ENCODE peak calls at places on chromosomes 6 and 20, in ten cellular contexts. H is fibroblast of lung, M is mesenchymal stem cell, Q is HCT116, Z is MM.1S, N is neural progenitor cell, J is GM23248, G is endodermal cell, F is PC-3, U is mesendoderm. T is an unnamed sample.

GRCh38 chr20:20498081-20498861 is 130.4 kb downstream of the INSM1 start:
- DNase-seq in H (peak; percentile 63), M (peak; percentile 65), Q (no peak), Z (no peak), N (peak; percentile 60), J (peak; percentile 43), G (no peak), F (peak; percentile 25), U (peak; percentile 21), T (peak; percentile 55)

GRCh38 chr20:7980332-7981046 is 39.1 kb downstream of the TMX4 start:
- DNase-seq in H (peak; percentile 34), M (peak; percentile 52), Q (peak; percentile 23), Z (peak; percentile 41), N (peak; percentile 52), J (peak; percentile 35), G (peak; percentile 53), F (peak; percentile 62), U (peak; percentile 51), T (peak; percentile 29)

GRCh38 chr20:37385176-37385575 is 39.2 kb downstream of the SRC start:
- DNase-seq in H (no peak), M (no peak), Q (no peak), Z (no peak), N (no peak), J (no peak), G (peak; percentile 35), F (no peak), U (no peak), T (no peak)

GRCh38 chr6:99819853-99820252 is 174.2 kb downstream of the MCHR2 start:
- DNase-seq in H (no peak), M (no peak), Q (no peak), Z (no peak), N (no peak), J (no peak), G (no peak), F (no peak), U (no peak), T (no peak)

GRCh38 chr6:1200706-1201105 is 111.2 kb upstream of the FOXQ1 start:
- DNase-seq in H (no peak), M (peak; percentile 29), Q (peak; percentile 64), Z (no peak), N (no peak), J (peak; percentile 9), G (no peak), F (no peak), U (peak; percentile 18), T (no peak)

GRCh38 chr6:131970460-131970859 is 19.3 kb upstream of the CCN2 start:
- DNase-seq in H (no peak), M (no peak), Q (no peak), Z (no peak), N (no peak), J (no peak), G (no peak), F (no peak), U (no peak), T (no peak)

GRCh38 chr6:167689278-167689677 is 137.4 kb upstream of the AFDN start:
- DNase-seq in H (no peak), M (no peak), Q (no peak), Z (no peak), N (no peak), J (no peak), G (no peak), F (no peak), U (no peak), T (no peak)

GRCh38 chr6:105164418-105164817 is 15.4 kb downstream of the POPDC3 start:
- DNase-seq in H (peak; percentile 29), M (peak; percentile 80), Q (no peak), Z (no peak), N (no peak), J (peak; percentile 68), G (no peak), F (peak; percentile 54), U (no peak), T (peak; percentile 27)

GRCh38 chr20:43963872-43964791 is 49.5 kb downstream of the TOX2 start:
- DNase-seq in H (peak; percentile 44), M (peak; percentile 88), Q (no peak), Z (peak; percentile 68), N (no peak), J (peak; percentile 66), G (peak; percentile 32), F (peak; percentile 56), U (no peak), T (peak; percentile 22)

GRCh38 chr6:13696226-13696625 is 15.4 kb downstream of the RANBP9 start:
- DNase-seq in H (peak; percentile 89), M (peak; percentile 40), Q (no peak), Z (no peak), N (no peak), J (peak; percentile 91), G (no peak), F (peak; percentile 35), U (no peak), T (peak; percentile 87)

GRCh38 chr6:170096803-170097504 is 193.9 kb downstream of the DLL1 start:
- DNase-seq in H (no peak), M (no peak), Q (no peak), Z (no peak), N (no peak), J (no peak), G (peak; percentile 40), F (no peak), U (no peak), T (no peak)

GRCh38 chr6:56938634-56939294 is 16.1 kb upstream of the BEND6 start:
- DNase-seq in H (peak; percentile 100), M (peak; percentile 76), Q (peak; percentile 100), Z (no peak), N (no peak), J (peak; percentile 100), G (no peak), F (peak; percentile 99), U (peak; percentile 36), T (peak; percentile 100)

GRCh38 chr20:62186096-62186426 is 3.2 kb downstream of the MTG2 start:
- DNase-seq in H (no peak), M (no peak), Q (no peak), Z (no peak), N (no peak), J (no peak), G (no peak), F (no peak), U (no peak), T (no peak)

GRCh38 chr6:135196739-135197510 is 15.8 kb downstream of the MYB start:
- DNase-seq in H (no peak), M (no peak), Q (no peak), Z (no peak), N (no peak), J (no peak), G (no peak), F (no peak), U (no peak), T (no peak)

GRCh38 chr6:135202821-135203220 is 21.7 kb downstream of the MYB start:
- DNase-seq in H (no peak), M (no peak), Q (no peak), Z (no peak), N (no peak), J (no peak), G (no peak), F (no peak), U (no peak), T (no peak)
- H3K27ac ChIP-seq in H (no peak overlapping the region), M (no peak overlapping the region), Q (no peak overlapping the region), Z (no peak overlapping the region), N (no peak overlapping the region), J (no peak overlapping the region), G (no peak overlapping the region), F (no peak overlapping the region), U (no peak overlapping the region), T (no peak overlapping the region)

GRCh38 chr6:41637179-41638001 is 878 bp upstream of the MDFI start:
- DNase-seq in H (no peak), M (peak; percentile 49), Q (no peak), Z (no peak), N (peak; percentile 62), J (no peak), G (peak; percentile 81), F (peak; percentile 66), U (peak; percentile 71), T (no peak)
- H3K9ac ChIP-seq in H (no peak overlapping the region), M (no peak overlapping the region), Q (peak overlapping the region; percentile 87), Z (no peak overlapping the region), N (no peak overlapping the region), J (no peak overlapping the region), G (no peak overlapping the region), F (peak overlapping the region; percentile 88), U (peak overlapping the region; percentile 88), T (peak overlapping the region; percentile 71)

GRCh38 chr6:11538799-11539468 is 1.4 kb downstream of the TMEM170B start:
- DNase-seq in H (no peak), M (no peak), Q (no peak), Z (no peak), N (peak; percentile 14), J (peak; percentile 3), G (no peak), F (no peak), U (no peak), T (no peak)
- H3K4me3 ChIP-seq in H (peak overlapping the region; percentile 69), M (peak overlapping the region; percentile 81), Q (no peak overlapping the region), Z (no peak overlapping the region), N (peak overlapping the region; percentile 96), J (peak overlapping the region; percentile 73), G (peak overlapping the region; percentile 83), F (peak overlapping the region; percentile 70), U (no peak overlapping the region), T (peak overlapping the region; percentile 64)

GRCh38 chr20:63891061-63892002 is 3.6 kb upstream of the DNAJC5 start:
- DNase-seq in H (no peak), M (no peak), Q (no peak), Z (no peak), N (no peak), J (no peak), G (peak; percentile 58), F (no peak), U (peak; percentile 13), T (no peak)

GRCh38 chr20:63890616-63891015 is 4.3 kb upstream of the DNAJC5 start:
- DNase-seq in H (no peak), M (no peak), Q (no peak), Z (no peak), N (no peak), J (no peak), G (no peak), F (no peak), U (no peak), T (no peak)

GRCh38 chr20:63889241-63890200 is 5.4 kb upstream of the DNAJC5 start:
- DNase-seq in H (no peak), M (peak; percentile 58), Q (no peak), Z (no peak), N (no peak), J (peak; percentile 24), G (no peak), F (peak; percentile 63), U (no peak), T (no peak)

GRCh38 chr20:63892402-63892801 is 2.5 kb upstream of the DNAJC5 start:
- DNase-seq in H (no peak), M (no peak), Q (no peak), Z (no peak), N (no peak), J (no peak), G (no peak), F (no peak), U (no peak), T (no peak)

DNA sequence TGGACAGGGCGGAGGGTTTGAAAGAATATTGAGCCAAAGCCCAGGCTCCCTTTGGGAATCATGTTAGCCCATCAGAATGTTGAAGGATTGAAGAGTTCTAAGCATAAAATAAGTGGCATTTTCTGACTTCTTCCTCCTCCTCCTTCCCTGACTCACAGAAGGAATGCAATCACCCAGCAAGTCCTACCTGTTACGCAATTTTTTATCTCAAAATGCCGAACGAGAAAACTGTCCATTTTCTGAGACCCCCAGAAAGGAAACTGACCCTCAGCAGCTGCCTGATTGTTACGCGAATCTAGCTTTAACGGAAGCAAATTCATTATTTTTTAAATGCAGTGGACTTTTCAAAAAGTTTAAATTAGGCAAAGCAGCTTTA is 4.7 kb upstream of the DNAJC5 start:
- DNase-seq in H (no peak), M (no peak), Q (no peak), Z (no peak), N (no peak), J (peak; percentile 34), G (no peak), F (no peak), U (no peak), T (no peak)
- H3K27ac ChIP-seq in H (no peak overlapping the region), M (no peak overlapping the region), Q (no peak overlapping the region), Z (no peak overlapping the region), N (no peak overlapping the region), J (no peak overlapping the region), G (no peak overlapping the region), F (peak overlapping the region; percentile 73), U (no peak overlapping the region), T (no peak overlapping the region)

T was measured in astrocyte.